ENCODE peak calls at places on chromosome 4, in nine cellular contexts. L is adipocyte; B is endothelial cell; R is kidney glomerular epithelial cell; E is CD8-positive, alpha-beta memory T cell; I is fibroblast of the conjunctiva; K is HTR-8/SVneo; P is GDM1; Y is stimulated activated CD4-positive, alpha-beta T cell treated with anti-CD3 and anti-CD28 coated beads, Interleukin-4, amount 100 ng/mL, for 1 hour. H is an unnamed sample.

GRCh38 chr4:165355900-165356300 is 22.9 kb upstream of the CPE start:
- DNase-seq in E (no peak), B (peak), I (peak), L (peak), K (peak), R (peak), Y (no peak), P (no peak), H (no peak)

GRCh38 chr4:76896731-76897521 is 1.0 kb downstream of the SOWAHB start:
- DNase-seq in R (peak), Y (peak), I (no peak), P (no peak), K (peak), B (peak), E (peak), L (peak), H (no peak)

GRCh38 chr4:4663028-4663427 is 121.2 kb upstream of the STX18 start:
- DNase-seq in I (no peak), K (no peak), Y (no peak), E (no peak), B (no peak), L (peak), P (no peak), R (no peak), H (no peak)

GRCh38 chr4:2353222-2354107 is 65.0 kb downstream of the ZFYVE28 start:
- DNase-seq in R (no peak), P (no peak), K (no peak), E (peak), Y (no peak), B (no peak), L (no peak), I (no peak), H (no peak)

GRCh38 chr4:53558981-53559620 is 32.2 kb downstream of the LNX1 start:
- DNase-seq in I (no peak), K (no peak), L (no peak), B (no peak), P (no peak), Y (no peak), E (no peak), R (no peak), H (no peak)

GRCh38 chr4:151620066-151620465 is 140.7 kb downstream of the GATB start:
- DNase-seq in K (no peak), B (no peak), E (no peak), I (no peak), Y (no peak), L (no peak), P (no peak), R (no peak), H (no peak)

GRCh38 chr4:28229092-28229491 is 1368.5 kb downstream of the STIM2 start:
- DNase-seq in E (no peak), K (peak), B (no peak), R (no peak), P (no peak), Y (no peak), I (peak), L (peak), H (no peak)

GRCh38 chr4:176660561-176660960 is 132.2 kb downstream of the VEGFC start:
- DNase-seq in I (no peak), E (no peak), Y (no peak), B (no peak), R (no peak), P (no peak), K (peak), L (no peak), H (no peak)

GRCh38 chr4:163048447-163048846 is 118.2 kb downstream of the NAF1 start:
- DNase-seq in R (peak), E (no peak), K (peak), Y (no peak), B (peak), L (peak), I (no peak), P (no peak), H (no peak)

GRCh38 chr4:125198916-125199315 is 115.8 kb upstream of the FAT4 start:
- DNase-seq in K (no peak), Y (no peak), B (no peak), E (no peak), I (no peak), R (no peak), P (no peak), L (no peak), H (no peak)

GRCh38 chr4:154329268-154329858 is 162.2 kb downstream of the DCHS2 start:
- DNase-seq in I (no peak), R (peak), B (no peak), L (peak), K (no peak), Y (no peak), P (no peak), E (no peak), H (no peak)

GRCh38 chr4:82372874-82373815 is 646 bp downstream of the HNRNPD start:
- DNase-seq in B (peak), P (peak), I (peak), L (peak), K (peak), Y (peak), E (peak), R (peak), H (peak)

GRCh38 chr4:20544645-20545044 is 155.6 kb upstream of the PACRGL start:
- DNase-seq in E (no peak), L (peak), K (peak), Y (no peak), R (peak), I (peak), P (no peak), B (no peak), H (no peak)

GRCh38 chr4:108861339-108861738 is 98.5 kb upstream of the ETNPPL start:
- DNase-seq in P (no peak), E (no peak), B (peak), I (no peak), K (no peak), R (peak), Y (no peak), L (peak), H (no peak)

GRCh38 chr4:5887011-5887360 is 5.9 kb downstream of the CRMP1 start:
- DNase-seq in P (no peak), R (no peak), K (no peak), Y (no peak), L (no peak), I (no peak), E (no peak), B (no peak), H (no peak)

GRCh38 chr4:107993969-107994368 is 4.3 kb downstream of the HADH start:
- DNase-seq in Y (no peak), L (no peak), P (no peak), B (no peak), R (no peak), K (no peak), E (no peak), I (no peak), H (no peak)

GRCh38 chr4:127731406-127731805 is 1.2 kb downstream of the SLC25A31 start:
- DNase-seq in Y (no peak), R (no peak), B (no peak), P (no peak), K (no peak), L (no peak), E (no peak), I (no peak), H (no peak)

GRCh38 chr4:12118651-12119213 is 690.0 kb upstream of the HS3ST1 start:
- DNase-seq in E (no peak), I (no peak), K (no peak), R (no peak), L (no peak), B (no peak), P (no peak), Y (no peak), H (no peak)

GRCh38 chr4:1235381-1236102 is 13.4 kb downstream of the CTBP1 start:
- DNase-seq in Y (no peak), I (no peak), R (no peak), L (no peak), K (no peak), P (no peak), B (no peak), E (peak), H (no peak)

GRCh38 chr4:100421356-100421978 is 96.4 kb downstream of the EMCN start:
- DNase-seq in Y (no peak), L (peak), I (peak), R (peak), P (peak), E (no peak), B (no peak), K (no peak), H (no peak)

GRCh38 chr4:72505314-72505744 is 63.7 kb downstream of the ADAMTS3 start:
- DNase-seq in R (peak), E (no peak), K (peak), I (peak), L (peak), Y (no peak), P (peak), B (peak), H (no peak)

GRCh38 chr4:156576946-156577345 is 394.7 kb downstream of the PDGFC start:
- DNase-seq in Y (no peak), I (no peak), K (no peak), E (no peak), L (peak), B (no peak), R (no peak), P (no peak), H (no peak)

GRCh38 chr4:40458683-40459082 is 123.5 kb downstream of the CHRNA9 start:
- DNase-seq in B (no peak), P (no peak), I (no peak), L (no peak), E (no peak), Y (no peak), K (no peak), R (no peak), H (no peak)

GRCh38 chr4:122901621-122902020 is 20.8 kb downstream of the NUDT6 start:
- DNase-seq in L (no peak), R (no peak), K (no peak), P (no peak), B (no peak), I (no peak), Y (no peak), E (no peak), H (no peak)

GRCh38 chr4:147749811-147750321 is 18.0 kb downstream of the ARHGAP10 start:
- DNase-seq in B (no peak), K (no peak), R (no peak), E (no peak), Y (no peak), P (no peak), I (no peak), L (no peak), H (no peak)

GRCh38 chr4:3462790-3463415 is at the start of gene DOK7:
- DNase-seq in K (no peak), R (no peak), L (peak), Y (no peak), E (no peak), I (no peak), P (no peak), B (no peak), H (no peak)

GRCh38 chr4:40825014-40825838 is 75.5 kb downstream of the NSUN7 start:
- DNase-seq in L (no peak), K (no peak), Y (no peak), P (no peak), B (no peak), R (no peak), I (no peak), E (no peak), H (no peak)

GRCh38 chr4:183441276-183441675 is 3.2 kb upstream of the CDKN2AIP start:
- DNase-seq in I (no peak), Y (no peak), B (no peak), R (no peak), L (no peak), P (no peak), E (no peak), K (no peak), H (no peak)

GRCh38 chr4:186514271-186514950 is 41.0 kb downstream of the MTNR1A start:
- DNase-seq in P (no peak), R (no peak), E (no peak), B (no peak), Y (no peak), I (no peak), K (no peak), L (no peak), H (no peak)

GRCh38 chr4:102599887-102600286 is 98.7 kb downstream of the NFKB1 start:
- DNase-seq in B (no peak), P (no peak), E (no peak), L (peak), K (no peak), Y (no peak), R (no peak), I (no peak), H (no peak)

GRCh38 chr4:14888790-14889189 is 113.5 kb upstream of the CPEB2 start:
- DNase-seq in E (no peak), Y (no peak), B (no peak), K (no peak), P (no peak), R (peak), L (peak), I (no peak), H (no peak)

GRCh38 chr4:68904786-68905185 is 46.8 kb downstream of the UGT2A3 start:
- DNase-seq in R (no peak), K (no peak), L (no peak), P (no peak), B (peak), E (no peak), I (no peak), Y (no peak), H (no peak)

GRCh38 chr4:6892190-6892908 is 17.3 kb upstream of the TBC1D14 start:
- DNase-seq in Y (no peak), L (peak), K (no peak), B (no peak), I (no peak), R (peak), E (peak), P (peak), H (peak)

H was measured in DMS79.